ENCODE peak calls at places on chromosomes 1 and 21, in four cellular contexts. S is left ventricle myocardium inferior, X is heart right ventricle, I is cardiac muscle cell. V is an unnamed sample. For H3K36me3, the result is how much of the 10 kb centered on the place peaks cover.

GRCh38 chr1:27858072-27858948 is 14.0 kb upstream of the THEMIS2 start:
- DNase-seq in I (peak), X (peak), S (peak), V (peak)

GRCh38 chr1:125065821-125066180 is 3881.0 kb downstream of the SRGAP2C start:
- DNase-seq in X (no peak), S (no peak), I (no peak), V (no peak)

GRCh38 chr21:24590261-24590660 is 1017.0 kb downstream of the MRPL39 start:
- DNase-seq in X (no peak), I (no peak), S (no peak), V (no peak)

GRCh38 chr1:94061513-94062443 is 59.2 kb downstream of the ABCA4 start:
- DNase-seq in I (peak), S (peak), X (peak), V (peak)

GRCh38 chr1:203199481-203200058 is 13.1 kb upstream of the CHI3L1 start:
- DNase-seq in I (no peak), X (no peak), S (no peak), V (no peak)

GRCh38 chr1:208513799-208514198 is 269.6 kb upstream of the PLXNA2 start:
- DNase-seq in I (no peak), X (no peak), S (no peak), V (no peak)

GRCh38 chr1:180269848-180270766 is 40.0 kb downstream of the LHX4 start:
- DNase-seq in S (no peak), I (no peak), X (no peak), V (no peak)

GRCh38 chr1:19813651-19813960 is 1.5 kb downstream of the RNF186 start:
- DNase-seq in X (no peak), S (no peak), I (no peak), V (no peak)

GRCh38 chr1:216750031-216750627 is 26.9 kb upstream of the ESRRG start:
- DNase-seq in X (no peak), I (peak), S (no peak), V (no peak)

GRCh38 chr1:30847358-30847972 is 61.1 kb downstream of the SDC3 start:
- DNase-seq in X (peak), I (peak), S (peak), V (peak)

GRCh38 chr1:193211539-193211938 is 25.1 kb upstream of the B3GALT2 start:
- DNase-seq in S (no peak), I (peak), X (no peak), V (no peak)

GRCh38 chr1:63317007-63317813 is 5.2 kb upstream of the FOXD3 start:
- DNase-seq in S (peak), X (peak), I (peak), V (peak)

GRCh38 chr21:42905195-42905594 is 12.1 kb downstream of the NDUFV3 start:
- DNase-seq in S (no peak), X (no peak), I (no peak), V (no peak)

GRCh38 chr21:36202721-36203602 is 46.3 kb downstream of the DOP1B start:
- DNase-seq in S (no peak), I (no peak), X (no peak), V (no peak)

GRCh38 chr1:227824204-227824603 is 8.7 kb downstream of the PRSS38 start:
- DNase-seq in X (no peak), I (no peak), S (no peak), V (no peak)

GRCh38 chr1:210400043-210400840 is 71.5 kb downstream of the HHAT start:
- DNase-seq in X (peak), I (peak), S (peak), V (no peak)

GRCh38 chr1:117093091-117093534 is 28.4 kb downstream of the TRIM45 start:
- DNase-seq in S (no peak), I (peak), X (no peak), V (peak)

GRCh38 chr1:60916178-60916577 is 166.2 kb upstream of the NFIA start:
- DNase-seq in X (no peak), S (no peak), I (no peak), V (no peak)

GRCh38 chr1:222600274-222600673 is 10.5 kb upstream of the TAF1A start:
- DNase-seq in I (no peak), X (no peak), S (no peak), V (no peak)

GRCh38 chr1:199422206-199422605 is 605.3 kb upstream of the NR5A2 start:
- DNase-seq in I (peak), X (no peak), S (no peak), V (no peak)

GRCh38 chr1:21752186-21752585 is 30.8 kb downstream of the USP48 start:
- DNase-seq in S (no peak), X (no peak), I (no peak), V (no peak)

GRCh38 chr1:87757700-87758099 is 429.0 kb downstream of the LMO4 start:
- DNase-seq in I (no peak), X (no peak), S (no peak), V (no peak)

GRCh38 chr1:28243685-28244439 is 7.9 kb downstream of the ATP5IF1 start:
- DNase-seq in I (no peak), X (no peak), S (no peak), V (no peak)

GRCh38 chr1:240649733-240650700 is 38.1 kb upstream of the GREM2 start:
- DNase-seq in S (no peak), I (no peak), X (no peak), V (no peak)

GRCh38 chr1:18225236-18225904 is 117.8 kb downstream of the IGSF21 start:
- DNase-seq in X (no peak), I (no peak), S (no peak), V (no peak)

GRCh38 chr1:21931171-21932093 is 5.7 kb downstream of the HSPG2 start:
- DNase-seq in X (peak), S (peak), I (peak), V (peak)

GRCh38 chr1:22420456-22421053 is 31.1 kb upstream of the ZBTB40 start:
- DNase-seq in X (peak), I (peak), S (peak), V (peak)

GRCh38 chr1:181949500-181949899 is 112.0 kb downstream of the ZNF648 start:
- DNase-seq in S (no peak), X (no peak), I (no peak), V (no peak)

GRCh38 chr1:3530931-3531818 is 76.7 kb downstream of the ARHGEF16 start:
- DNase-seq in X (peak), S (peak), I (peak), V (peak)

GRCh38 chr1:164602142-164602429 is 43.1 kb downstream of the PBX1 start:
- DNase-seq in X (no peak), I (no peak), S (no peak), V (no peak)

GRCh38 chr1:164605254-164606091 is 46.5 kb downstream of the PBX1 start:
- DNase-seq in I (no peak), X (no peak), S (no peak), V (no peak)

GRCh38 chr1:164604541-164604940 is 45.6 kb downstream of the PBX1 start:
- DNase-seq in X (no peak), I (peak), S (no peak), V (no peak)

GRCh38 chr1:164601399-164602141 is 42.6 kb downstream of the PBX1 start:
- DNase-seq in I (no peak), S (no peak), X (no peak), V (no peak)

DNA sequence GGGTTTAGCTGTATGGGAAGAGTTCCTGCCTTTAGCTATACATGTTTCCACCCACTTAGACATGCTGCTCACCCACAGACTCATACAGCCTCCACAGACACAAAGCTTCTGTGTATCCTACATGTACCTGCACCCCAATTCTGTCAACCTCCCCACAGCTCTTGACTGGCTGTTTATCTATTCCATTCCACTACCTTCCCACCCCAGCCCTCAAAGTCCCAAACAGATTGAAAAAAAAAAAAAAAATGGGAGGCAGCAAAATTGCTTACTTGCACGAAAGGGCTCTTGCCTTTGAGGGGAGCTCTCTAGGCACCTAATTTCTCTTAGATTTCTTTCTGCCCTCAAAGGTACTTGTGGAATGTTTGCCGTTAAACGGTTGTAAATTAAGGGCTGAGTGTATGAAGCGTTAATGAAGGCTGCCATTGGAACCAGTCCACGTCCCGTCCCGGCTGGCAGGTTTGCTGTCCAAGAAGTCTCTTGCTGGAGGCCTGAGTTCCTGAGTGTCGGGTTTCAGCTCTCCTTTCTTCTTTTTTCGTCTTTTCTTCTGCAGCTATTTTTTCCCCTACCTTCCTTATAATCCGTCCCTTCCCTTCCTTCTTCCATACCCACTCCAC is 43.6 kb downstream of the PBX1 start:
- DNase-seq in S (peak), X (peak), I (peak), V (peak)
- TF ChIP-seq CTCF in S (no peak), X (no peak), I (peak), V (no peak)

GRCh38 chr1:11178021-11179015 is 10.8 kb upstream of the ANGPTL7 start:
- DNase-seq in I (no peak), S (no peak), X (no peak), V (no peak)
- H3K27ac ChIP-seq in I (peak), S (peak), X (no peak), V (no peak)

DNA sequence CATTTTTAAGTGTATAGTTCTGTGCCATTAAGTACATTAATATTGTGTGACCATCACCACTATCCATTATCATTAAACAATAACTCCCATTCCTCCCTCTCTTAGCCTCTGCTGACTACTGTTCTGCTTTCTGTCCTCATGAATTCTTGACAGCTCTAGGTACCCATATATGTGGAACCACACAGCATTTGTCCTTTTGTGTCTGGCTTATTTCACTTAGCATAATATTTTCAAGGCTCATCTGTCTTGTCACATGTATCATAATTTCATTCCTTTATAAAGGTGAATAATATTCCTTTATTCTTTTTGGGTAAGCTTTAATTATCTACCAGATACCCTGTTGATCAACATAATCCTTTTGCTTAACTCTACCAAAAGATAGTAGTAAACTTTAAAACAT is 47.7 kb downstream of the SPEN start:
- DNase-seq in S (no peak), X (no peak), I (no peak), V (no peak)
- H3K36me3 ChIP-seq in S (under half), X (under half), I (under half), V (under half)

DNA sequence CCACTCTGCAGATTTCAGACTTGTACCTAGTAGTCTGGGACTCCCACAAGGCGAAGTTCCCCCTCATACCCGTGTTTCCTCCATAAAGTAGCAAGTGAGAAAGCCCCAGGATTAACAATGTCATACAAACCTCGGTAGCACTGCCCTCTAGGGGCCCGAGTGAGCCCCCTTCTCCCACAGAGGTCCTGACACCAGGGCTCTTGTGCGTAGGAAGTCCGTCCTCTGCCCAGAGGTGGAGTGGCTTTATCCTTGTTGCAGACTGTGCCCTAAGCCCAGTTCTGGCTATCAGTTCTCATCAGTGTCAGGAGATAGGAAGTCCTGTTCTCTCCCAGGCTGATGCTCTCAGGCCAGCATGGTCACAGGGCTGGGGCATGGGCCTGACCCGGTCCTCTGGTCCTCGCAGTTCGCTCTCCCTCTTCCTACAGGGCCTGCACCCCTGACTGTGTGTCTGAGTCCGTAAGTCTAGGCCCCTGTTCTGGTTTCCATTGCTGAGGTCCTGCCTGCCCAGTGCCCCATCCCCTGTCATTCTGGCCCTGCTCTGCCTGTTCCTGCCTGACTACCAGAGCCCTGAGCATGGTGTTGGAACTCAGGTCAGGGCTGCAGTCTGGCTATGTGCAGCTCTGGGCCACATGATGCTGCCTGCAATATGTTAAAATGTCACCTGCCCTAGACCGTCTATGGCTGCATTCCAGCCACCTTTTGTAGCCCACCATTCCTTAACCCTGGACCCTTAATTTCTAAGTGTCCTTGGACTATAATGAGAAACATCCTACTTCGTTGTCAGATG is 285.6 kb downstream of the ASTN1 start:
- DNase-seq in I (no peak), S (no peak), X (no peak), V (no peak)
- TF ChIP-seq CTCF in I (no peak), S (peak), X (no peak), V (no peak)

GRCh38 chr21:45153358-45154318 is 79.3 kb downstream of the ADARB1 start:
- DNase-seq in I (no peak), X (no peak), S (no peak), V (no peak)

GRCh38 chr21:45149021-45149420 is 74.6 kb downstream of the ADARB1 start:
- DNase-seq in X (no peak), I (no peak), S (no peak), V (no peak)

GRCh38 chr21:45150630-45151265 is 76.4 kb downstream of the ADARB1 start:
- DNase-seq in I (no peak), S (no peak), X (no peak), V (no peak)

GRCh38 chr21:45152265-45152746 is 77.9 kb downstream of the ADARB1 start:
- DNase-seq in I (no peak), S (peak), X (no peak), V (peak)

GRCh38 chr21:45151484-45152115 is 77.2 kb downstream of the ADARB1 start:
- DNase-seq in S (no peak), I (peak), X (no peak), V (no peak)
- H3K27ac ChIP-seq in S (no peak), I (no peak), X (no peak), V (no peak)

GRCh38 chr21:41763398-41763931 is 3.4 kb downstream of the RIPK4 start:
- DNase-seq in I (no peak), X (no peak), S (peak), V (no peak)

GRCh38 chr21:41762236-41762635 is 4.6 kb downstream of the RIPK4 start:
- DNase-seq in I (no peak), X (no peak), S (no peak), V (no peak)

GRCh38 chr21:41763996-41764395 is 2.9 kb downstream of the RIPK4 start:
- DNase-seq in X (no peak), I (no peak), S (no peak), V (no peak)

GRCh38 chr21:41761211-41762181 is 5.4 kb downstream of the RIPK4 start:
- DNase-seq in I (peak), X (peak), S (peak), V (peak)

GRCh38 chr21:41762753-41763152 is 4.1 kb downstream of the RIPK4 start:
- DNase-seq in S (no peak), X (no peak), I (no peak), V (no peak)
- H3K36me3 ChIP-seq in S (under half), X (under half), I (under half), V (under half)

DNA sequence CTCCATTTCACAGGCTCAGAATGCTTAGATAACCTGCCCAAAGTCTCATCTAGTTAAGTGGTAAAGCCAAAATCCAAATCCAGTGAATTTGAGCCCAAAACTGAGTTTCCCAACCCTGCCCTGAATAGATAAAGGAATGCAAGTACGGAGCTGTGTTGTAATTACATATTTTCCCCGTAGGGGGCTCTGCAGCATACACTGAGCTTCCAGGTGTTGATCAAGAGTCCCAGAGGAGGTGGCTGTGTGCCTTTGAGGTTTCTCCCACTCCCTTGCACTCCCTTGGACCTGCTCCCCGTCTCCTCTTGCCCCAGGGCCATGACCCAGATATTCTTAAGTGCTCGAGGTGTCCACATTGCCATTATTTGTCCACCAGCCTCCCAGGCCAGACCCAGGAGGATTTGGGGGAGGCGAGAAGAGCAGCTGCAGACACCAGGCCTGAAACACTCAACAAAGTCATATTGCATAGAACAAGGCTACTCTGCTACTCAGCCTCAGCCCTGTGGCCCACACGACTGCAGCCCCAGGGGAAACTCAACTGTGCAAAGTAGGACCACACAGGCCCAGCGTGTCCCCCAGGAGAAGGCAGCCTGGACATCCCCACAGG is 18.4 kb upstream of the LY9 start:
- DNase-seq in X (no peak), I (peak), S (no peak), V (no peak)
- TF ChIP-seq CTCF in X (peak), I (peak), S (peak), V (peak)

DNA sequence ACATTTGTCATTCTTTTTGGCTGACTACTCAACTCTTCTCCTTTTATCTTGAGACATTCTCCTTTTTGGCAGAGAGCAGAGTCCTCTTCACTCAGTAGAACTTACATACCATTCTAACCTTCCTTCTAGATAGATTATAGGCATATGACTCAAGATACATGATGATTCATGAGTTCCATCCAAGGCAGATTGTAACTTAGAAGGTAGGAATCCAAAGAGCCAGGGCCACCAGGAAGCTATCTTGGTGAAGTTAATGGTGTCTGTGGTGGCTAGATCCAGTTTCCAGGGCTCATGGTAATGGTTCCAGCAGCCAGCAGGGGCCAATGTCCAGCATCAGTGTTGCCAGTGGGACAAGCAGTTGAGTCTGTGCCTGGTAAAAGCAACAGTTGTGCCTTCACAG is 76.1 kb upstream of the KIAA0040 start:
- DNase-seq in I (peak), S (no peak), X (no peak), V (no peak)
- H3K27ac ChIP-seq in I (no peak), S (peak), X (peak), V (peak)

GRCh38 chr1:246152986-246153431 is 354.1 kb downstream of the SMYD3 start:
- DNase-seq in S (no peak), I (peak), X (no peak), V (no peak)
- H3K36me3 ChIP-seq in S (under half), I (under half), X (under half), V (under half)